ENCODE peak calls at places on chromosomes 5 and 9, in eight cellular contexts. D is RWPE1; X is suprapubic skin; A is activated CD4-positive, alpha-beta T cell treated with anti-CD3 and anti-CD28 coated beads, Interleukin-2, amount 10 ng/mL, durations not matched to agents 7 days and 5 days; Z is ureter; P is OCI-LY7; V is activated naive CD8-positive, alpha-beta T cell treated with anti-CD3 and anti-CD28 coated beads, Interleukin-2, amount 50 U/mL, for 16 hours; N is HTR-8/SVneo. O is an unnamed sample.

GRCh38 chr5:1349246-1349645 is 4.3 kb upstream of the CLPTM1L start:
- DNase-seq in P (no peak), Z (no peak), X (no peak), N (no peak), V (no peak), D (no peak), A (no peak), O (no peak)

GRCh38 chr5:112918136-112918535 is 3.9 kb downstream of the REEP5 start:
- DNase-seq in P (no peak), D (no peak), A (no peak), V (no peak), X (no peak), N (no peak), Z (no peak), O (no peak)

GRCh38 chr9:89676281-89676680 is 71.5 kb downstream of the GADD45G start:
- DNase-seq in N (no peak), X (no peak), V (no peak), D (peak), A (no peak), P (no peak), Z (no peak), O (no peak)

GRCh38 chr5:32168460-32169033 is 5.6 kb downstream of the GOLPH3 start:
- DNase-seq in D (no peak), A (no peak), V (no peak), Z (no peak), N (no peak), X (no peak), P (no peak), O (no peak)

GRCh38 chr9:37693265-37693664 is 42.5 kb downstream of the FRMPD1 start:
- DNase-seq in D (no peak), N (no peak), Z (no peak), V (no peak), X (no peak), A (no peak), P (no peak), O (peak)

GRCh38 chr5:150585781-150586461 is 54.5 kb upstream of the SYNPO start:
- DNase-seq in Z (no peak), A (no peak), P (no peak), V (no peak), X (no peak), D (no peak), N (no peak), O (no peak)

GRCh38 chr5:132459031-132459982 is 31.3 kb downstream of the IRF1 start:
- DNase-seq in Z (no peak), D (no peak), P (no peak), X (peak), N (no peak), V (no peak), A (no peak), O (no peak)

GRCh38 chr5:140840978-140841962 is at the start of gene PCDHA8:
- DNase-seq in N (peak), V (no peak), Z (no peak), A (no peak), X (no peak), D (peak), P (peak), O (peak)

GRCh38 chr9:93301911-93302525 is 118.1 kb downstream of the WNK2 start:
- DNase-seq in P (no peak), N (no peak), A (no peak), X (peak), D (no peak), V (no peak), Z (no peak), O (no peak)

GRCh38 chr9:111161015-111161415 is 122.7 kb upstream of the LPAR1 start:
- DNase-seq in N (no peak), D (no peak), P (no peak), X (no peak), A (no peak), V (no peak), Z (no peak), O (no peak)

GRCh38 chr5:33794550-33795300 is 97.1 kb downstream of the ADAMTS12 start:
- DNase-seq in P (no peak), X (no peak), V (no peak), Z (no peak), D (no peak), N (peak), A (no peak), O (no peak)

GRCh38 chr5:141412853-141413539 is at the start of gene PCDHGA10:
- DNase-seq in D (peak), N (peak), Z (no peak), V (peak), P (peak), A (peak), X (no peak), O (peak)

GRCh38 chr5:63094730-63095129 is 516.1 kb downstream of the LRRC70 start:
- DNase-seq in X (no peak), V (no peak), A (no peak), Z (no peak), D (no peak), N (no peak), P (no peak), O (no peak)